ENCODE peak calls at places on chromosomes 12 and 14, in five cellular contexts. U is GM18507, Y is activated T-cell treated with anti-CD3 and anti-CD28 coated beads for 48 hours, C is H9, M is ACHN. A is an unnamed sample.

GRCh38 chr12:2457215-2458112 is 337.3 kb upstream of the FKBP4 start:
- DNase-seq in U (no peak), Y (no peak), C (no peak), M (no peak), A (no peak)

GRCh38 chr14:96795443-96795842 is 1.7 kb upstream of the VRK1 start:
- DNase-seq in Y (no peak), M (no peak), C (no peak), U (no peak), A (no peak)

GRCh38 chr14:49105512-49105911 is 480.7 kb downstream of the RPS29 start:
- DNase-seq in C (no peak), Y (no peak), U (no peak), M (no peak), A (no peak)

GRCh38 chr12:1747609-1748008 is 56.7 kb downstream of the ADIPOR2 start:
- DNase-seq in C (no peak), M (peak), Y (no peak), U (no peak), A (no peak)

GRCh38 chr14:66099451-66099850 is 386.7 kb upstream of the CCDC196 start:
- DNase-seq in M (no peak), C (no peak), U (no peak), Y (no peak), A (no peak)

GRCh38 chr12:108205864-108206263 is 76.8 kb downstream of the WSCD2 start:
- DNase-seq in C (no peak), U (no peak), M (no peak), Y (no peak), A (no peak)

GRCh38 chr14:20662968-20663731 is 21.2 kb upstream of the RNASE4 start:
- DNase-seq in Y (peak), M (peak), U (no peak), C (peak), A (peak)

GRCh38 chr12:100656806-100657205 is 83.3 kb downstream of the GAS2L3 start:
- DNase-seq in Y (no peak), U (no peak), C (no peak), M (no peak), A (no peak)

A was measured in GM12891.